ENCODE peak calls at places on chromosomes 5 and 9, in eight cellular contexts. F is spleen, M is Peyer's patch, D is prostate gland, S is ovary, G is body of pancreas, L is adrenal gland, I is IMR-90. R is an unnamed sample.

GRCh38 chr5:95726811-95727763 is 4.0 kb upstream of the RHOBTB3 start:
- DNase-seq in D (no peak), S (no peak), I (no peak), F (no peak), G (no peak), M (no peak), L (no peak), R (no peak)

GRCh38 chr9:129231022-129231739 is 53.1 kb upstream of the IER5L start:
- DNase-seq in F (peak), S (no peak), M (no peak), L (no peak), D (no peak), G (no peak), I (no peak), R (no peak)

GRCh38 chr5:173454764-173455598 is 126.8 kb upstream of the STC2 start:
- DNase-seq in L (peak), G (peak), D (no peak), M (no peak), S (no peak), I (peak), F (no peak), R (peak)

GRCh38 chr5:135729582-135729879 is 104.9 kb upstream of the SLC25A48 start:
- DNase-seq in S (no peak), I (no peak), F (no peak), M (no peak), G (no peak), L (no peak), D (no peak), R (no peak)

GRCh38 chr9:133396952-133397351 is 20.8 kb downstream of the STKLD1 start:
- DNase-seq in F (no peak), M (no peak), L (peak), S (no peak), D (no peak), I (no peak), G (no peak), R (peak)

GRCh38 chr5:10140195-10140973 is 109.3 kb downstream of the ATPSCKMT start:
- DNase-seq in G (no peak), I (peak), D (no peak), F (no peak), S (no peak), L (no peak), M (no peak), R (no peak)

GRCh38 chr5:124193371-124193789 is 553.1 kb downstream of the ZNF608 start:
- DNase-seq in M (no peak), F (no peak), I (peak), G (no peak), S (no peak), L (peak), D (no peak), R (no peak)

GRCh38 chr9:37908698-37909186 is 4.8 kb upstream of the SLC25A51 start:
- DNase-seq in L (peak), S (no peak), F (peak), I (peak), M (no peak), G (peak), D (no peak), R (no peak)

GRCh38 chr5:171667341-171668096 is 118.1 kb upstream of the SMIM23 start:
- DNase-seq in G (peak), F (no peak), M (no peak), D (peak), L (no peak), I (peak), S (no peak), R (no peak)

GRCh38 chr9:20270176-20270575 is 352.1 kb downstream of the MLLT3 start:
- DNase-seq in S (no peak), L (no peak), F (no peak), D (no peak), M (no peak), G (no peak), I (no peak), R (no peak)

GRCh38 chr9:6171667-6172066 is 43.9 kb upstream of the IL33 start:
- DNase-seq in I (no peak), G (no peak), D (no peak), F (no peak), S (no peak), L (no peak), M (no peak), R (no peak)

GRCh38 chr5:160685219-160685618 is 166.8 kb downstream of the ATP10B start:
- DNase-seq in G (peak), I (no peak), S (no peak), M (peak), D (no peak), L (no peak), F (no peak), R (no peak)
- TF ChIP-seq POLR2A in G (no peak), I (no peak), S (no peak), M (peak), D (no peak), L (no peak), F (no peak), R (no peak)

DNA sequence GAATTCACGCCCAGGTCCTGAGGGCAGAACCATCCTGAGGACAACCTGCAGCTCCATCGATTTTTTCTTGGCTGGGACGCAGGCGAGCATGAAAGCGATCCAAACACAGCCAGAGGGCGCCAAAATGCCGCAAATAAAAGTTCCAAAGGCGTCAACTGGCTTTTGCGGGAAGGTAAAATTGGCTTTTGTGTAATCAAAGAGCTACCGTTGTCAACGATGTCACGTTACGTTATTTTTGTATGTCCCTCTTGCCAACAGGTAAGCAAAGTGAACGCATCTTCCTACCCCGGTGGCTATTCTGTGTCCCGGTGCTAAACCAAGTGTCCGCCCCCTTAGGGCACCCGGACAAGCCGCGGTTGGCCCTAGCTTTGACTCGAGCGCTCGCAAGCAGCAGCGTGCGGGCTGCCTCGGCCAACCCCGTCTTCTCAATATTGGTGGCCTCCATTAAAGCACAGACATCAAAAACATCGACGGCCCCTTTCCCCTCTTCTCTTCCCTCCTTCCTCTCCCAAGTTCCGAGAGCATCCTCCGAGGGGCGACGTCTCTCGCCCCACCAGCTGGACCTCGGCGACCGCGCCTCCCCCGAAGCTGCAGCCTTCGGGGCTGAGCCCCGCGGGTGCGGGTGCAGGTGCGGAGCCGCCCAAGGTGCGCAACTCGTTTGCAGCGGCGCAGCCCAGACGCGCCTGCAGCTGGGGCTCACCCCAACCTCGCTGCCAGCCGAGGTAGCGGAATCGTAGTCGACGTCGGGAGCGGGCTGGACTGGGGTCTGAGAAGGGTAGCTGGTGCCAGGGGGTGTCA is 1.1 kb upstream of the BASP1 start:
- DNase-seq in D (peak), M (peak), L (peak), G (peak), S (peak), F (peak), I (peak), R (peak)
- TF ChIP-seq POLR2A in D (no peak), M (no peak), L (no peak), G (no peak), S (no peak), F (no peak), I (no peak), R (no peak)

DNA sequence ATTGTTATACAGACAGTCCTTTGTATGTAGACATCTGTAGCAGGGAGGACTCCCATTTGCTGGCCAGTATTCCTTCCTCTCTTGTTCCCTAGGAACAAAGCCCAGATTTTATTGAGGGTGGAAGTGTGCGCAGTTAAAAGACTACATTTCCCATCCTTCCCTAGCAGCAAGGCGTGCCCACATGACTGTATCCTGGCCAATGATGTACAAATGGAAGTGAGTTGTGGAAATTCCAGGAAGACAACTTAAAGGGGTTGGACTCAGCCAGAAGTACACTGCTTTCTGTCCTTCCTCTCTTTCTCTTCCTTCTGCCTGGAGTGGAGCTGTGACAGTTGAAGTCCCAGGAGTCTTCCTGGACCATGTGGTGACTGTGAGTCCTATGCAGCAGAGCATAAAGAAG is 89.0 kb downstream of the HRH2 start:
- DNase-seq in S (no peak), I (peak), M (no peak), D (no peak), G (no peak), L (no peak), F (no peak), R (no peak)
- TF ChIP-seq POLR2A in S (no peak), I (no peak), M (no peak), D (no peak), G (no peak), L (no peak), F (no peak), R (no peak)

DNA sequence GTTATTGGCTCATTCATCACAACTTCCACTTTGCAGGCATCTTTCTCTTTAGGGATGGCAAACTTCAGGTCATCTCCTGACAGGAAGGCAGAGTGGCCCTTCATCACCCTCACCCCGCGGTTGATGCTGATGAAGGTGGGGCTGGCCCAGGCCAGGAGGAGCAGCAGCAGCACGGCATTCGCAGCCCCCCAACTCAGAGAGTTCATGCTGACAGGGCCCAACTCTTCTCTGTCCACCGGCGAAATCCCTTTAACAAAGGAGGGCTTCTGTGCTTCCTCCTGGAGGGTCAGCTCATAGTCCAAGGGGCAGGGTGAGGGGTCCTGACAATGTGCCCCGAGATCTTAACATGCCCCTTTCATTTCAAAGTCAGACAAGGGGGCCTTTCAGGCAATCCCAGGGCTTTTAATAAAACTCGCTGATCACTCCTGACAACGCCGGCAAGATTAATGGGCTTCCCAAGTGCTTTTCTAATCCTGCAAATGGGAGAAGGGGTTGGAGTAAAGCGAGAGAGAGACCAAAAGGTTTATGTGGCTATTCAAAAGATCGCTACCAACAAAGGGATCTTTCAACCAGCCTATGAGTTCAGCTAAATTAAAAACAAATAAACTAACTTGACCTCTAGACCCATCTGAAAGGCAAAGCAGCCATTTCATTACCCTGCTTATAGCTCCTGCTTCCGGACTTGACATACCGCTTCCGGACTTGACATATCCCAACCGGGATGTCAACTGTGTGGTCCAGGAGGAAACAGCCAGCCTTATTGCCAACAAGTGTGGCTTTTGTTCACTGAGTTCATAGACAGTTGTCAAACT is 41.2 kb downstream of the FREM1 start:
- DNase-seq in L (peak), F (no peak), D (no peak), G (no peak), M (no peak), I (no peak), S (no peak), R (no peak)
- TF ChIP-seq POLR2A in L (no peak), F (no peak), D (no peak), G (no peak), M (no peak), I (no peak), S (no peak), R (no peak)

GRCh38 chr5:174751154-174751990 is 27.0 kb downstream of the MSX2 start:
- DNase-seq in F (no peak), D (no peak), G (no peak), I (no peak), L (no peak), S (no peak), M (no peak), R (no peak)
- TF ChIP-seq POLR2A in F (no peak), D (no peak), G (no peak), I (no peak), L (no peak), S (no peak), M (no peak), R (no peak)

GRCh38 chr9:130892503-130893249 is 3.9 kb downstream of the QRFP start:
- DNase-seq in M (no peak), I (no peak), G (no peak), L (no peak), S (no peak), D (no peak), F (peak), R (no peak)

GRCh38 chr9:130891699-130892502 is 4.7 kb downstream of the QRFP start:
- DNase-seq in L (no peak), S (no peak), I (no peak), F (peak), D (no peak), M (no peak), G (no peak), R (no peak)

GRCh38 chr9:130894546-130894945 is 2.1 kb downstream of the QRFP start:
- DNase-seq in F (no peak), S (no peak), M (no peak), L (no peak), I (no peak), G (no peak), D (no peak), R (peak)

GRCh38 chr9:130895038-130895437 is 1.6 kb downstream of the QRFP start:
- DNase-seq in M (no peak), L (no peak), S (no peak), F (no peak), D (no peak), G (no peak), I (no peak), R (no peak)

DNA sequence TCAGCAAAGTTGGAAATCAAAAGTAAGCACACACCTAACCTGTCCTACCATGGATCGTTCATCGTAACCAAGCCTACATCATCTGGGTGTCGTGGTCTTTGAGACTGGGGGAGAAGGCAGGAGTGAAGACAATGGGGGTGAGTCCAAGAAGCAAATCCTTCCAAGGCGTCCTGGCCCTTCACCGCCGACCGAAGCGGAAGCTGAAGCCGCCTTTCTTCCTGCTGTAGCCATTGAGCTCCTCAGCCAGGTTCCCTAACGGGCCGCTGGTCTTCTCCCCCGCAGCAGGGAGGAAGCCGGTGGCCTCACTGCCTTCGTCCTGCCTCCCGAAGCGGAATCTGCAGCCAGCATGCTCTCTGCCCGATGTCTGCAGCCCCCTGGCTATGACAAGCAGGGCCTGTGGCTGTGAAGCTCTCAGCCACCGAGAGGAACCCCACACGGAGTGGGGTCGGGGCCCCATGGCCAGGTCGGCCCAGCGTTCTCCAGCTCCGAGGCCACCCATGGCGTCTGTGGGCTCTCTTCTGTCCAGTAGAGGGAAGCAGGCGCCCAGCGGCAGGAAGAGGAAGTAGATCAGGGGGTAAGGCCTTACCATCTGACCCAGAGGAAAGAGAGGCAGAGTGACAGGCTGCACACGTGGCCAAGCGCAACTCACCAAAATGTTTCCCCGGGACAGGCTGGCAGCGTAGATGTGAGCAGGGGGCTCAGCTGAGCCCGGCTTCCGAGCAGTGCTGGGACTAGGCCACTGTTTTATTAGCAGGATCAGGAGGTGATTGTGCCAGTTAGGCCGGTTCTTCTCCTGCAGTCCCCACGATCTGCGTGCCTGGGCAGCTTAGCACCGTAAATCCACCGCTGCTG is 3.1 kb downstream of the QRFP start:
- DNase-seq in S (peak), G (no peak), F (peak), M (no peak), I (no peak), D (peak), L (peak), R (peak)
- TF ChIP-seq POLR2A in S (no peak), G (no peak), F (no peak), M (no peak), I (no peak), D (no peak), L (no peak), R (no peak)

GRCh38 chr5:60841361-60841760 is 2.7 kb downstream of the ELOVL7 start:
- DNase-seq in I (no peak), S (no peak), G (no peak), D (no peak), M (no peak), F (no peak), L (no peak), R (no peak)

GRCh38 chr5:60846298-60846697 is 2.2 kb upstream of the ELOVL7 start:
- DNase-seq in I (no peak), S (no peak), D (no peak), F (no peak), G (no peak), L (no peak), M (no peak), R (no peak)

GRCh38 chr5:60844429-60844890 is 391 bp upstream of the ELOVL7 start:
- DNase-seq in S (no peak), D (no peak), L (peak), G (no peak), I (peak), M (no peak), F (no peak), R (no peak)

GRCh38 chr5:60842859-60843692 is 993 bp downstream of the ELOVL7 start:
- DNase-seq in M (no peak), D (peak), S (no peak), L (peak), I (no peak), G (peak), F (no peak), R (peak)

DNA sequence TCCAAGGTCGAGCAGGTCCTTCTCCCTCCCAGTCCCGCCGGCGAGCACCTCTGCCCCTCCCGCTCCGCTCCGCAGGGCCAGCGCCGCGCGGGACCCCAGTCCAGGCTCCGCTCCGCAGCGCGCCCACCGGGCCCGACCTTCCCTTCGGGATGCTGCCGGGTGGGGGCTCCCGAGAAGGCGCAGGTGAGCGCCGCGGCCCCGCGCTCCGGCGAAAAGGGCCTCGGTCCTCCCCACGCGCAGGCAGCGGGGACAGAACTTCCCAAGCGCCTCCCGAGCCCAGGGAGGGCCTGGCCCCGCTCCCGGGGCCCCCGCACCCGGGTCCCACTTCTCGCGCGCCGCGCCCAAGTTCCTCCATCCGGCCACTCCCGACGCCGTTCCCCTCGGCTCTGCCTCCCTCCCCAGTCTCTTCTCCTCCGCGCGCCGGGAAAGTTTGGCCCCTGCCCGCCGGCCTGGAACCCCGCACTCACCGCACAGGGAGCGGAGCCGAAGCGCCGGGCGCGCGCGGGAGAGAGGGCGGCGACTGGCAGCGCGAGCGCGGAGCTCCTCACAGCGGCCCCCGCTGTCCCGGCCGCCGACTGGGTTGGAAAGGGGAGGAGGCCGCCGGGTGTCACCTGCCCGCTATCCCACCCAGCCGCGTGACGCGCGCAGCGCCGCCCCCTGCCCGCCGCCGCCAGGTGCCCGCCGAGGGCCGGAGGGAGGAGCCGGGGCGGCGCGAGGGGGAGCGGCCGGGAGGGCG is at the start of gene ELOVL7:
- DNase-seq in L (peak), F (peak), M (peak), I (peak), D (peak), S (no peak), G (peak), R (peak)
- TF ChIP-seq POLR2A in L (peak), F (no peak), M (peak), I (no peak), D (peak), S (no peak), G (peak), R (no peak)

GRCh38 chr5:41831155-41831554 is 39.1 kb downstream of the OXCT1 start:
- DNase-seq in S (no peak), L (no peak), F (no peak), D (no peak), M (no peak), I (no peak), G (no peak), R (no peak)

GRCh38 chr5:41832430-41832829 is 37.8 kb downstream of the OXCT1 start:
- DNase-seq in M (no peak), L (no peak), G (no peak), F (no peak), D (no peak), S (no peak), I (no peak), R (no peak)

GRCh38 chr5:41841325-41841724 is 28.9 kb downstream of the OXCT1 start:
- DNase-seq in I (no peak), G (no peak), M (no peak), L (no peak), D (no peak), F (no peak), S (no peak), R (no peak)

GRCh38 chr5:41834506-41834905 is 35.7 kb downstream of the OXCT1 start:
- DNase-seq in I (no peak), G (no peak), F (no peak), S (no peak), L (no peak), M (no peak), D (no peak), R (no peak)

GRCh38 chr5:41835625-41836024 is 34.6 kb downstream of the OXCT1 start:
- DNase-seq in I (peak), S (peak), M (no peak), L (peak), F (no peak), D (peak), G (no peak), R (no peak)
- TF ChIP-seq POLR2A in I (no peak), S (no peak), M (no peak), L (peak), F (no peak), D (no peak), G (no peak), R (no peak)

R was measured in erythroblast.